ENCODE peak calls at places on chromosomes 12 and 14, in six cellular contexts. G, J, E, T, K and Q are unnamed samples.

GRCh38 chr12:66929121-66929520 is 250.2 kb upstream of the GRIP1 start:
- DNase-seq in T (no peak), G (no peak), K (no peak), E (no peak), J (no peak), Q (no peak)

GRCh38 chr14:69610859-69611263 is 535 bp upstream of the SUSD6 start:
- DNase-seq in K (no peak), G (no peak), E (no peak), T (no peak), J (no peak), Q (no peak)

GRCh38 chr14:53567236-53567785 is 389.3 kb downstream of the BMP4 start:
- DNase-seq in J (no peak), K (no peak), T (no peak), G (no peak), E (no peak), Q (no peak)

GRCh38 chr14:21106506-21107359 is 5.9 kb downstream of the TMEM253 start:
- DNase-seq in E (peak), J (peak), T (peak), G (peak), K (peak), Q (no peak)

GRCh38 chr14:61973981-61974380 is 211.8 kb downstream of the SNAPC1 start:
- DNase-seq in E (no peak), T (no peak), G (no peak), J (no peak), K (no peak), Q (no peak)

GRCh38 chr12:127253797-127254196 is 1013.2 kb upstream of the TMEM132C start:
- DNase-seq in G (no peak), J (no peak), T (no peak), E (no peak), K (no peak), Q (no peak)

GRCh38 chr12:47193066-47193465 is 113.3 kb upstream of the AMIGO2 start:
- DNase-seq in K (no peak), E (no peak), G (no peak), T (peak), J (no peak), Q (no peak)

GRCh38 chr14:90714811-90715210 is 101.4 kb downstream of the TTC7B start:
- DNase-seq in E (no peak), G (no peak), T (no peak), K (no peak), J (no peak), Q (no peak)

GRCh38 chr12:98653866-98654493 is 8.9 kb downstream of the APAF1 start:
- DNase-seq in E (peak), G (no peak), J (peak), T (peak), K (peak), Q (no peak)

GRCh38 chr12:69055706-69056105 is 122.7 kb upstream of the CPM start:
- DNase-seq in G (no peak), E (no peak), T (no peak), J (no peak), K (no peak), Q (no peak)

GRCh38 chr12:124545508-124546418 is 21.6 kb downstream of the NCOR2 start:
- DNase-seq in J (no peak), E (no peak), T (peak), G (peak), K (no peak), Q (peak)

GRCh38 chr12:6775185-6775770 is 3.0 kb downstream of the LAG3 start:
- DNase-seq in J (no peak), K (no peak), G (no peak), E (no peak), T (no peak), Q (no peak)

GRCh38 chr12:127144770-127145169 is 1122.2 kb upstream of the TMEM132C start:
- DNase-seq in J (no peak), G (no peak), K (no peak), E (no peak), T (no peak), Q (no peak)

GRCh38 chr14:49975286-49975685 is 82.4 kb downstream of the ARF6 start:
- DNase-seq in T (no peak), J (peak), G (no peak), K (no peak), E (no peak), Q (no peak)

GRCh38 chr12:46147144-46147543 is 121.7 kb downstream of the SLC38A1 start:
- DNase-seq in K (no peak), T (no peak), E (no peak), J (no peak), G (no peak), Q (no peak)

GRCh38 chr12:120708646-120709045 is 1.6 kb upstream of the UNC119B start:
- DNase-seq in T (no peak), E (no peak), K (no peak), G (no peak), J (no peak), Q (no peak)